ENCODE peak calls at places on chromosomes 11 and 22, in four cellular contexts. H, U, T and M are unnamed samples.

GRCh38 chr11:68460741-68461283 is at the start of gene PPP6R3:
- DNase-seq in H (peak), T (no peak), U (no peak), M (no peak)

GRCh38 chr11:118247041-118247440 is 5.1 kb downstream of the MPZL3 start:
- DNase-seq in U (no peak), T (no peak), H (no peak), M (no peak)

GRCh38 chr11:130648601-130649000 is 200.2 kb downstream of the ADAMTS15 start:
- DNase-seq in U (no peak), T (no peak), H (no peak), M (no peak)

GRCh38 chr11:119473901-119474681 is 51.1 kb upstream of the THY1 start:
- DNase-seq in T (no peak), U (no peak), H (no peak), M (no peak)

GRCh38 chr11:3156661-3157311 is 8.3 kb downstream of the OSBPL5 start:
- DNase-seq in H (no peak), T (no peak), U (no peak), M (no peak)

GRCh38 chr11:66268953-66269906 is 791 bp downstream of the RAB1B start:
- DNase-seq in U (peak), T (peak), H (peak), M (peak)

GRCh38 chr22:21587803-21588611 is 20.5 kb downstream of the UBE2L3 start:
- DNase-seq in H (peak), U (no peak), T (no peak), M (peak)

GRCh38 chr11:35458846-35459245 is 39.5 kb upstream of the SLC1A2 start:
- DNase-seq in H (peak), T (no peak), U (no peak), M (no peak)

GRCh38 chr11:110345756-110346155 is 49.3 kb upstream of the RDX start:
- DNase-seq in H (no peak), U (no peak), T (no peak), M (no peak)

GRCh38 chr11:64827451-64827839 is 17.0 kb downstream of the CDC42BPG start:
- DNase-seq in H (no peak), T (no peak), U (no peak), M (no peak)

GRCh38 chr22:27581688-27582087 is 219.9 kb downstream of the MN1 start:
- DNase-seq in H (peak), T (no peak), U (no peak), M (no peak)

GRCh38 chr11:75428301-75428724 is 4.7 kb downstream of the KLHL35 start:
- DNase-seq in T (peak), H (peak), U (no peak), M (peak)

GRCh38 chr22:24592846-24593809 is at the start of gene LRRC75B:
- DNase-seq in T (peak), H (peak), U (peak), M (peak)